ENCODE peak calls at places on chromosomes 4 and X, in ten cellular contexts. O is Peyer's patch; H is aorta; C is Panc1; G is CD8-positive, alpha-beta T cell; K is right lobe of liver; Y is testis; W is HCT116; T is right atrium auricular region; D is neural progenitor cell. R is an unnamed sample.

GRCh38 chr4:187304131-187304530 is 580.5 kb upstream of the FAT1 start:
- DNase-seq in H (no peak), K (no peak), O (no peak), Y (no peak), T (no peak), D (peak; percentile 21), G (no peak), W (no peak), C (no peak), R (no peak)

GRCh38 chr4:55218041-55218440 is 92.6 kb upstream of the KDR start:
- DNase-seq in G (no peak), D (no peak), O (no peak), K (no peak), C (no peak), W (no peak), H (no peak), Y (no peak), T (no peak), R (no peak)

GRCh38 chr4:174324246-174324645 is 40.5 kb downstream of the CEP44 start:
- DNase-seq in K (no peak), W (no peak), C (no peak), Y (no peak), T (no peak), O (no peak), G (no peak), H (no peak), D (no peak), R (no peak)

GRCh38 chrX:2584216-2584615 is 83.4 kb upstream of the DHRSX start:
- DNase-seq in K (no peak), Y (no peak), C (no peak), T (no peak), D (peak; percentile 59), G (no peak), W (no peak), O (no peak), H (peak; percentile 59), R (no peak)

GRCh38 chr4:7844247-7844991 is 95.2 kb downstream of the AFAP1 start:
- DNase-seq in K (no peak), Y (peak; percentile 69), W (peak; percentile 70), D (peak; percentile 81), T (peak; percentile 88), H (peak; percentile 91), G (peak; percentile 79), C (no peak), O (peak; percentile 66), R (peak; percentile 87)

GRCh38 chr4:173845580-173845979 is 315.6 kb upstream of the HAND2 start:
- DNase-seq in K (no peak), Y (no peak), C (no peak), G (no peak), D (no peak), O (no peak), H (no peak), W (no peak), T (no peak), R (no peak)

GRCh38 chr4:53920116-53920515 is 144.3 kb downstream of the CHIC2 start:
- DNase-seq in G (no peak), H (no peak), K (no peak), D (no peak), C (no peak), Y (no peak), O (no peak), T (peak; percentile 64), W (no peak), R (no peak)

GRCh38 chrX:65610040-65610439 is 57.4 kb upstream of the MSN start:
- DNase-seq in C (no peak), Y (no peak), D (no peak), G (no peak), O (no peak), T (no peak), W (no peak), H (no peak), K (no peak), R (no peak)

GRCh38 chr4:24659241-24659961 is 75.0 kb upstream of the DHX15 start:
- DNase-seq in W (no peak), Y (peak; percentile 70), G (no peak), T (no peak), H (no peak), O (no peak), K (no peak), D (no peak), C (no peak), R (no peak)

GRCh38 chr4:61200991-61201526 is 933 bp downstream of the ADGRL3 start:
- DNase-seq in G (no peak), H (peak; percentile 77), Y (peak; percentile 49), D (peak; percentile 63), O (no peak), K (no peak), C (no peak), T (no peak), W (no peak), R (no peak)

GRCh38 chr4:56768772-56769171 is 52.7 kb downstream of the SPINK2 start:
- DNase-seq in T (no peak), G (no peak), C (no peak), K (no peak), H (no peak), Y (no peak), W (no peak), O (no peak), D (no peak), R (no peak)

GRCh38 chr4:169311643-169312365 is 41.0 kb upstream of the SH3RF1 start:
- DNase-seq in Y (peak; percentile 39), C (no peak), O (no peak), W (peak; percentile 66), G (no peak), D (peak; percentile 81), K (no peak), H (no peak), T (no peak), R (no peak)

GRCh38 chr4:75087416-75087815 is 154.5 kb downstream of the PARM1 start:
- DNase-seq in H (no peak), T (no peak), W (no peak), D (no peak), G (no peak), K (no peak), O (no peak), Y (no peak), C (no peak), R (no peak)

GRCh38 chr4:36392049-36392448 is 110.6 kb downstream of the DTHD1 start:
- DNase-seq in Y (no peak), G (no peak), O (no peak), H (no peak), T (no peak), W (no peak), D (no peak), K (no peak), C (no peak), R (no peak)

DNA sequence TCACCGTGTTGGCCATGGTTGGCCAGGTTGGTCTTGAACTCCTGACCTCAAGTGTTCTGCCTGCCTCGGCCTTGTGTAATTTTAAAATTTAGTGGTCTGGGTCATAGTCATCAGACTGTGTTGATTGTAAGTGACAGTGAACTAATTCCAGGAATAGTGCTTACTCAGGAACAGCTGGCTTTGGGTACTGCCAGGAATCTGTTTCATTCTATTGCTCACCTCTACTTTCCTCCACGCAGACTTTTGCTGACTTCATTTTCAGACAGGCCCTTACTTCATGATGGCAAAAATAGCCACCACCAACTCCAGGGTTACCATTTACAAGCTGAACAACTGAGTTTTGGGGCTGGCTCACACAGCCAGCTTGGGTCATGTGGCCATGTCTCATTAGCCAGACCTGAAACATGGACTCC is 54.6 kb downstream of the FNIP2 start:
- DNase-seq in T (no peak), G (no peak), D (no peak), O (no peak), H (no peak), Y (no peak), W (no peak), K (no peak), C (no peak), R (no peak)
- H3K27ac ChIP-seq in T (peak overlapping the region; percentile 66), G (no peak overlapping the region), D (no peak overlapping the region), O (no peak overlapping the region), H (peak overlapping the region; percentile 64), Y (no peak overlapping the region), W (no peak overlapping the region), K (peak overlapping the region; percentile 77), C (no peak overlapping the region), R (no peak overlapping the region)

DNA sequence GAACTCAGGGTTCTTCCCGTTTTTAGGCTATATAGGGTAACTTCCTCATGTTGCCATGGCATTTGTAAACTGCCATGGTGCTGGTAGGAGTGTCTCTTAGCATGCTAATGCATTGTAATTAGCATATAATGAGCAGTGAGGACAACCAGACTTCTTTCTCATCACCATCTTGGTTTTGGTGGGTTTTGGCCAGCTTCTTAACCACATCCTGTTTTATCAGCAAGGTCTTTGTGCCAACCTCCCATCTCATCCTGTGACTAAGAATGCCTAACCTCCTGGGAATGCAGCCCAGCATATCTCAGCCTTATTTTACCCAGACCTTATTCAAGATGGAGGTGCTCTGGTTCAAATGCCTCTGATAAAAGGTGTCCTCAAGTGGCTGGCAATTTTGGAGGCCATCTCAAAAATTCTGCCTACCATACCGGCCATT is 213.1 kb upstream of the VEGFC start:
- DNase-seq in G (no peak), H (no peak), C (peak; percentile 13), O (no peak), Y (no peak), W (no peak), D (no peak), K (no peak), T (no peak), R (no peak)
- H3K4me1 ChIP-seq in G (no peaks in the 10 kb centered on the region), H (no peaks in the 10 kb centered on the region), C (no peaks in the 10 kb centered on the region), O (no peaks in the 10 kb centered on the region), Y (no peaks in the 10 kb centered on the region), W (peaks cover 15% of the 10 kb centered on the region), D (no peaks in the 10 kb centered on the region), K (no peaks in the 10 kb centered on the region), T (no peaks in the 10 kb centered on the region), R (no peaks in the 10 kb centered on the region)

DNA sequence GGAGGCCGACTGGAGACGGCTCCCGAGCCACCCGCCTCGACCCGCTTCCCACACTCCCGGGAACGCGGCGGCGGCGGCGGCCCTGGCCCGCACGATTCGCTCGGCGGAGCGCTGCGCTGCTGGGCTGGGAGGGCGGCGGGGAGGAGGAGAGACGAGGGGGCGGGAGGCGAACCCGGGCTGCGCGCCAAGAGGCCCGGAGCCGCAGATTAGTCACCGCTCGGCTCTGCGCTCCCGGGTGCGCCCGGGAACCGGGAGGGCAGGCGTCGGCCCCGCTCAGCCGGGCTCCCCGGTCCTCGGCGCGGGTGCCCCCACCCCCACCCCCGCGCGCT is 11.2 kb upstream of the BCOR start:
- DNase-seq in C (no peak), K (peak; percentile 86), O (peak; percentile 39), T (peak; percentile 76), Y (peak; percentile 70), G (peak; percentile 69), H (peak; percentile 95), W (no peak), D (peak; percentile 77), R (peak; percentile 93)
- H3K4me3 ChIP-seq in C (peak overlapping the region; percentile 45), K (peak overlapping the region; percentile 33), O (peak overlapping the region; percentile 42), T (peak overlapping the region; percentile 48), Y (peak overlapping the region; percentile 55), G (peak overlapping the region; percentile 37), H (peak overlapping the region; percentile 81), W (peak overlapping the region; percentile 62), D (peak overlapping the region; percentile 73), R (peak overlapping the region; percentile 84)

DNA sequence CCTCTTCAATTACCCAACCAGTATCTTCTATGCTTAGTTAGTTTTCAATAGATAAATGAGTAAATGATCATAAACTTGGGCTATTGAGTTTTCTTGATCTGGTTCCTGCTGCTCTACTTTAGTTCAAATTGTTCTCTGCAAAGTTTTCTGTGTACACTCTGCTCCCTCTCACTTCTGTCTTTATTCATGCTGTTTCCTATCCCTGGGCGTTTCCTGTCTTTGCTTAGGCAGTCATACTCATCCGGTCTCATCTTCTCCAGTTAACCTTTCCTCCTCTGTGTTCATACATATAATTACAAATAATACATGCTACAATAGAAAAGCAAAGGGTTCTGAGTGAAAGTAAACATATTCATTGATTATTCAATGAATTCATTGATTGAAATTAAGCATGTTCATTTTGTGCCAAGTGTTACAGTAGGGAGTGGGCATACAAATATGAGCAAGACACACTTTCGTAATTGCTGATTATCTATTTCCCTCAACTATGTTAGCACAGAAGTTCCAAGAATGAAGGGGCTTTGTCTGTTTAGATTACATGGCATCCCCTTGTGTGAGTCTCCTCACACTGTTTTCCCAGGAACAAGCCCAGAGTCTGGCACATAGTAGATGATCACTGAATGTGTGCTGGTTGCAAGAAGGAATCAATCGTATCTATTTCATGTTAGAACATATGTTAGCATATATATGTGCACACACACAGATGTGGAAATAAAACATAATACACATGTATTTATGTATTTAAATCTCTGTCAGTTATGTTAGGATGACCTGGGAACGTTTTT is 1.1 kb downstream of the RAB39B start:
- DNase-seq in W (no peak), O (no peak), Y (no peak), T (no peak), D (no peak), K (no peak), H (no peak), G (no peak), C (no peak), R (no peak)
- H3K27ac ChIP-seq in W (no peak overlapping the region), O (peak overlapping the region; percentile 84), Y (no peak overlapping the region), T (no peak overlapping the region), D (no peak overlapping the region), K (no peak overlapping the region), H (no peak overlapping the region), G (peak overlapping the region; percentile 86), C (peak overlapping the region; percentile 68), R (no peak overlapping the region)